ENCODE peak calls at places on chromosome 4, in six cellular contexts. One of them, this sample, is unnamed.

GRCh38 chr4:185456131-185456530 is 15.4 kb downstream of the CCDC110 start:
- DNase-seq in SK-N-SH: no peak
- DNase-seq in GM12878: no peak
- DNase-seq in HepG2: no peak
- DNase-seq in K562: no peak
- DNase-seq in HCT116: no peak
- DNase-seq in this sample: no peak

GRCh38 chr4:185955817-185956542 is 113.0 kb upstream of the TLR3 start:
- DNase-seq in GM12878: no peak
- DNase-seq in HCT116: no peak
- DNase-seq in SK-N-SH: peak
- DNase-seq in K562: no peak
- DNase-seq in HepG2: no peak
- DNase-seq in this sample: peak

GRCh38 chr4:7358100-7358735 is 76.5 kb downstream of the PSAPL1 start:
- DNase-seq in K562: no peak
- DNase-seq in GM12878: no peak
- DNase-seq in HepG2: no peak
- DNase-seq in HCT116: peak
- DNase-seq in SK-N-SH: no peak
- DNase-seq in this sample: no peak

GRCh38 chr4:15755321-15755750 is 22.8 kb upstream of the CD38 start:
- DNase-seq in GM12878: no peak
- DNase-seq in K562: no peak
- DNase-seq in HepG2: no peak
- DNase-seq in SK-N-SH: no peak
- DNase-seq in HCT116: no peak
- DNase-seq in this sample: no peak

GRCh38 chr4:86838141-86838540 is 11.0 kb downstream of the SLC10A6 start:
- DNase-seq in GM12878: no peak
- DNase-seq in SK-N-SH: no peak
- DNase-seq in K562: no peak
- DNase-seq in HCT116: no peak
- DNase-seq in HepG2: no peak
- DNase-seq in this sample: peak

GRCh38 chr4:148854203-148854602 is 412.0 kb upstream of the NR3C2 start:
- DNase-seq in SK-N-SH: no peak
- DNase-seq in K562: no peak
- DNase-seq in HepG2: no peak
- DNase-seq in GM12878: no peak
- DNase-seq in HCT116: no peak
- DNase-seq in this sample: no peak

GRCh38 chr4:158255727-158256324 is 45.5 kb downstream of the TMEM144 start:
- DNase-seq in SK-N-SH: peak
- DNase-seq in K562: peak
- DNase-seq in GM12878: no peak
- DNase-seq in HepG2: peak
- DNase-seq in HCT116: peak
- DNase-seq in this sample: peak

GRCh38 chr4:183618681-183619080 is 40.3 kb downstream of the RWDD4 start:
- DNase-seq in SK-N-SH: no peak
- DNase-seq in HCT116: no peak
- DNase-seq in GM12878: no peak
- DNase-seq in K562: no peak
- DNase-seq in HepG2: peak
- DNase-seq in this sample: no peak

GRCh38 chr4:117417856-117418255 is 332.5 kb upstream of the TRAM1L1 start:
- DNase-seq in K562: no peak
- DNase-seq in HCT116: no peak
- DNase-seq in SK-N-SH: no peak
- DNase-seq in HepG2: no peak
- DNase-seq in GM12878: no peak
- DNase-seq in this sample: no peak

GRCh38 chr4:65825121-65825520 is 154.8 kb upstream of the EPHA5 start:
- DNase-seq in SK-N-SH: no peak
- DNase-seq in K562: no peak
- DNase-seq in GM12878: no peak
- DNase-seq in HCT116: no peak
- DNase-seq in HepG2: no peak
- DNase-seq in this sample: no peak

GRCh38 chr4:107579099-107579498 is 140.9 kb downstream of the PAPSS1 start:
- DNase-seq in HCT116: no peak
- DNase-seq in SK-N-SH: peak
- DNase-seq in K562: no peak
- DNase-seq in HepG2: peak
- DNase-seq in GM12878: no peak
- DNase-seq in this sample: peak

GRCh38 chr4:115834441-115834840 is 721.0 kb upstream of the NDST4 start:
- DNase-seq in K562: no peak
- DNase-seq in HepG2: peak
- DNase-seq in SK-N-SH: no peak
- DNase-seq in GM12878: no peak
- DNase-seq in HCT116: no peak
- DNase-seq in this sample: no peak

GRCh38 chr4:29309050-29309449 is 1411.1 kb upstream of the PCDH7 start:
- DNase-seq in SK-N-SH: no peak
- DNase-seq in HCT116: no peak
- DNase-seq in K562: no peak
- DNase-seq in HepG2: no peak
- DNase-seq in GM12878: no peak
- DNase-seq in this sample: no peak

GRCh38 chr4:36290641-36291040 is 9.2 kb downstream of the DTHD1 start:
- DNase-seq in SK-N-SH: no peak
- DNase-seq in K562: no peak
- DNase-seq in HepG2: no peak
- DNase-seq in GM12878: no peak
- DNase-seq in HCT116: no peak
- DNase-seq in this sample: no peak

GRCh38 chr4:112931001-112931400 is 118.5 kb upstream of the ANK2 start:
- DNase-seq in HepG2: no peak
- DNase-seq in K562: no peak
- DNase-seq in SK-N-SH: no peak
- DNase-seq in HCT116: no peak
- DNase-seq in GM12878: no peak
- DNase-seq in this sample: no peak

GRCh38 chr4:121741751-121742150 is 23.2 kb downstream of the SMIM43 start:
- DNase-seq in HepG2: no peak
- DNase-seq in HCT116: no peak
- DNase-seq in GM12878: no peak
- DNase-seq in SK-N-SH: no peak
- DNase-seq in K562: no peak
- DNase-seq in this sample: no peak

GRCh38 chr4:5142726-5143125 is 91.4 kb downstream of the STK32B start:
- DNase-seq in HepG2: peak
- DNase-seq in HCT116: peak
- DNase-seq in SK-N-SH: peak
- DNase-seq in GM12878: no peak
- DNase-seq in K562: peak
- DNase-seq in this sample: no peak

GRCh38 chr4:146330392-146330791 is 116.1 kb downstream of the REELD1 start:
- DNase-seq in GM12878: no peak
- DNase-seq in HepG2: no peak
- DNase-seq in SK-N-SH: no peak
- DNase-seq in HCT116: no peak
- DNase-seq in K562: no peak
- DNase-seq in this sample: no peak

GRCh38 chr4:28444886-28445496 is 1584.3 kb downstream of the STIM2 start:
- DNase-seq in SK-N-SH: no peak
- DNase-seq in HepG2: no peak
- DNase-seq in HCT116: no peak
- DNase-seq in GM12878: no peak
- DNase-seq in K562: no peak
- DNase-seq in this sample: no peak

GRCh38 chr4:1614502-1614853 is 69.6 kb downstream of the FAM53A start:
- DNase-seq in HepG2: no peak
- DNase-seq in GM12878: no peak
- DNase-seq in SK-N-SH: no peak
- DNase-seq in HCT116: no peak
- DNase-seq in K562: no peak
- DNase-seq in this sample: no peak

GRCh38 chr4:151434183-151434860 is 25.3 kb downstream of the FHIP1A start:
- DNase-seq in HepG2: no peak
- DNase-seq in GM12878: no peak
- DNase-seq in HCT116: no peak
- DNase-seq in K562: no peak
- DNase-seq in SK-N-SH: no peak
- DNase-seq in this sample: no peak

GRCh38 chr4:48247142-48247877 is 22.3 kb downstream of the TEC start:
- DNase-seq in GM12878: peak
- DNase-seq in HCT116: no peak
- DNase-seq in K562: no peak
- DNase-seq in SK-N-SH: no peak
- DNase-seq in HepG2: no peak
- DNase-seq in this sample: no peak

GRCh38 chr4:138401330-138401729 is 159.2 kb upstream of the SLC7A11 start:
- DNase-seq in HCT116: no peak
- DNase-seq in SK-N-SH: no peak
- DNase-seq in GM12878: no peak
- DNase-seq in HepG2: no peak
- DNase-seq in K562: no peak
- DNase-seq in this sample: no peak

GRCh38 chr4:162241857-162242256 is 78.1 kb upstream of the FSTL5 start:
- DNase-seq in K562: no peak
- DNase-seq in GM12878: no peak
- DNase-seq in HCT116: no peak
- DNase-seq in HepG2: peak
- DNase-seq in SK-N-SH: no peak
- DNase-seq in this sample: no peak

GRCh38 chr4:102598102-102598758 is 97.1 kb downstream of the NFKB1 start:
- DNase-seq in SK-N-SH: no peak
- DNase-seq in GM12878: no peak
- DNase-seq in HCT116: no peak
- DNase-seq in K562: no peak
- DNase-seq in HepG2: no peak
- DNase-seq in this sample: no peak

GRCh38 chr4:52889778-52890400 is 27.8 kb downstream of the RASL11B start:
- DNase-seq in GM12878: no peak
- DNase-seq in HCT116: no peak
- DNase-seq in SK-N-SH: no peak
- DNase-seq in K562: no peak
- DNase-seq in HepG2: no peak
- DNase-seq in this sample: no peak
- TF ChIP-seq JUND in GM12878: no peak
- TF ChIP-seq JUND in HCT116: no peak
- TF ChIP-seq JUND in SK-N-SH: no peak
- TF ChIP-seq JUND in K562: no peak
- TF ChIP-seq JUND in HepG2: no peak
- TF ChIP-seq JUND in this sample: no peak

DNA sequence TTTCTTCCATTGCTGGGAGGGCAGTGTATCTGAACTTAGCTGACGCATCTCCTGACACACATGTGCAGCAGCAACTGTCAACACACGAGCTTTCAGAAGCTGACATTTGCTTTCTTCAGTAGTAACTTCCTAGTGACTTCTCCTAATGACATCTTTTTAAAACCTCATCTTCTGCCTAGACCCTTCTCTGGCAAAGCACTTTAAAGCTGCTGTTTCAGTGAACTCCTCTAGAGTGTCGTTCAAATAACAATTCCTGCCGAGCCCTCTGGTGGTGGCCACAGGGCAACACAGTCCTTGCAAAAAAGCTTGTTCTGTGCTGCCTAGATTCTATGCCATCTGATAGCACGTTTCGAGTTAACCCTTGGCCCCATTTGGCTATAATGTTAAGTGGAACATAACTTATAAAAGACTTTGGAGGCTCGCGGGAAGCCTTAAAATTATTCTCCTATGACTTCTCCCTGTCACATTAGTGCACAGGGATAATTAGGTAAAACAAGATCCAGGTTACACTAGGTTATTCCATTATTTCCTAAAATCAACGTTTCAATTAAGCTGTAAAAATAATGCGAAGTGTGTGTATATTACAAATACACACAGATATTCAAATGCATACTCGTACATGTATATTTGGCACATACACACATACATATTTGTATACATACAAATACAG is 2340.8 kb downstream of the PCDH7 start:
- DNase-seq in HepG2: peak
- DNase-seq in SK-N-SH: peak
- DNase-seq in HCT116: peak
- DNase-seq in K562: no peak
- DNase-seq in GM12878: no peak
- DNase-seq in this sample: no peak
- TF ChIP-seq JUND in HepG2: no peak
- TF ChIP-seq JUND in SK-N-SH: no peak
- TF ChIP-seq JUND in HCT116: no peak
- TF ChIP-seq JUND in K562: no peak
- TF ChIP-seq JUND in GM12878: no peak
- TF ChIP-seq JUND in this sample: no peak

GRCh38 chr4:76614589-76614988 is 179.6 kb downstream of the SHROOM3 start:
- DNase-seq in SK-N-SH: no peak
- DNase-seq in GM12878: no peak
- DNase-seq in HCT116: no peak
- DNase-seq in K562: no peak
- DNase-seq in HepG2: no peak
- DNase-seq in this sample: no peak
- TF ChIP-seq JUND in SK-N-SH: peak
- TF ChIP-seq JUND in GM12878: no peak
- TF ChIP-seq JUND in HCT116: no peak
- TF ChIP-seq JUND in K562: no peak
- TF ChIP-seq JUND in HepG2: no peak
- TF ChIP-seq JUND in this sample: no peak

GRCh38 chr4:108775921-108776320 is 13.1 kb upstream of the ETNPPL start:
- DNase-seq in HepG2: no peak
- DNase-seq in K562: no peak
- DNase-seq in HCT116: no peak
- DNase-seq in GM12878: no peak
- DNase-seq in SK-N-SH: no peak
- DNase-seq in this sample: no peak

GRCh38 chr4:108772402-108772801 is 9.5 kb upstream of the ETNPPL start:
- DNase-seq in K562: no peak
- DNase-seq in SK-N-SH: no peak
- DNase-seq in HepG2: no peak
- DNase-seq in GM12878: no peak
- DNase-seq in HCT116: no peak
- DNase-seq in this sample: no peak

GRCh38 chr4:108779958-108780357 is 17.1 kb upstream of the ETNPPL start:
- DNase-seq in GM12878: no peak
- DNase-seq in K562: no peak
- DNase-seq in HCT116: no peak
- DNase-seq in HepG2: no peak
- DNase-seq in SK-N-SH: no peak
- DNase-seq in this sample: no peak

DNA sequence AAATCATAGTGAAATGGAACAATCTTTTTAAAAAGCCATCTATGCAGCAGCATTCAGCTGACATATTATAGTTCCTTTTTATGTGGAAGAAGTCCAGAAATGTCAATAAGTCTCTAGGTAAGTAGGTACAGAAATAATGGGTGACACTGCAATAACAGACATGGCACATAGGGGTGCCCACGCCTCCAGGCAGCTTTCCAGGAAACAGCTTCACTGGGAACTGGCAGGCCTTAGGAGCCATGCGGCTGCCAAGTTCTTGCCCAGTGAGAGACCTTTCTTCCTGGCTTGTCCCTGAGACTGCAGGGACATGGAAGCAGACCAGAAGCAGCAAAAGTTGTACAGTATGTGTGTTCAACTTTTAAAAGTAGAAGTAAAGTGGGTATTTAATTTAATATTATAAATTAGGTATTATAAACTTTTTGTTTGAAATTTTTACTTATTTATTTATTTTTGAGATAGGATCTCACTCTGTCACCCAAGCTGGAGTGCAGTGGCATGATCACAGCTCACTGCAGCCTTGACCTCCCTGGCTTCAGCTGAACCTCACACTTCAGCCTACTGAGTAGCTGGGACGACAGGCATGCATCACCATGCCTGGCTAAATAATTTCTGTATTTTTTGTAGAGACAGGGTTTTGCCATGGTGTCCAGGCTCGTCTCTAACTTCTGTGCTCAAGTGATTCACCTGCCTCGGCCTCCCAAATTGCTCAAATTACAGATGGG is 12.1 kb upstream of the ETNPPL start:
- DNase-seq in GM12878: no peak
- DNase-seq in K562: no peak
- DNase-seq in HepG2: no peak
- DNase-seq in SK-N-SH: no peak
- DNase-seq in HCT116: peak
- DNase-seq in this sample: peak
- TF ChIP-seq JUND in GM12878: no peak
- TF ChIP-seq JUND in K562: no peak
- TF ChIP-seq JUND in HepG2: no peak
- TF ChIP-seq JUND in SK-N-SH: no peak
- TF ChIP-seq JUND in HCT116: no peak
- TF ChIP-seq JUND in this sample: no peak